ENCODE peak calls at places on chromosomes 5 and 9, in eight cellular contexts. F is A549; X is CD4-positive, alpha-beta T cell; Z is HCT116; G is tibial artery; C is GM13977; Q is progenitor cell of endocrine pancreas; R is brain microvascular endothelial cell. E is an unnamed sample.

GRCh38 chr5:68593211-68593701 is 377.7 kb downstream of the PIK3R1 start:
- DNase-seq in X (no peak), G (no peak), Q (no peak), F (no peak), C (no peak), Z (no peak), R (no peak), E (no peak)

GRCh38 chr5:167899490-167899889 is 392.0 kb upstream of the WWC1 start:
- DNase-seq in X (no peak), C (no peak), R (no peak), F (no peak), G (no peak), Z (no peak), Q (no peak), E (peak; percentile 27)

GRCh38 chr5:33194914-33195313 is 245.9 kb upstream of the TARS1 start:
- DNase-seq in F (no peak), Q (no peak), G (no peak), R (no peak), C (no peak), X (no peak), Z (no peak), E (no peak)

GRCh38 chr9:99749641-99750040 is 72.0 kb upstream of the NR4A3 start:
- DNase-seq in X (no peak), Q (no peak), G (no peak), R (no peak), C (no peak), Z (no peak), F (no peak), E (no peak)

GRCh38 chr9:95048225-95049087 is 269.1 kb downstream of the FANCC start:
- DNase-seq in G (peak; percentile 53), C (peak; percentile 91), Q (peak; percentile 37), F (no peak), X (peak; percentile 31), R (no peak), Z (no peak), E (peak; percentile 85)

GRCh38 chr5:108788142-108788541 is 40.4 kb downstream of the FER start:
- DNase-seq in F (no peak), X (no peak), Z (no peak), G (peak; percentile 53), Q (no peak), R (no peak), C (no peak), E (no peak)

GRCh38 chr9:117672397-117672796 is 31.8 kb upstream of the TLR4 start:
- DNase-seq in G (no peak), X (no peak), R (peak; percentile 56), F (peak; percentile 4), C (no peak), Q (no peak), Z (no peak), E (no peak)

GRCh38 chr5:176776916-176777315 is 33.4 kb upstream of the UNC5A start:
- DNase-seq in Q (no peak), Z (no peak), R (no peak), F (no peak), C (peak; percentile 1), G (no peak), X (no peak), E (peak; percentile 66)

GRCh38 chr5:61333351-61334223 is 1.5 kb downstream of the ZSWIM6 start:
- DNase-seq in G (peak; percentile 42), Z (no peak), C (peak; percentile 57), Q (peak; percentile 44), R (no peak), X (peak; percentile 20), F (no peak), E (peak; percentile 86)

GRCh38 chr9:130029223-130029583 is 13.8 kb downstream of the FNBP1 start:
- DNase-seq in F (no peak), Q (no peak), R (no peak), C (no peak), Z (no peak), G (no peak), X (no peak), E (no peak)

GRCh38 chr5:36689225-36689624 is 82.8 kb downstream of the SLC1A3 start:
- DNase-seq in G (no peak), R (no peak), X (no peak), C (peak; percentile 66), F (no peak), Z (no peak), Q (no peak), E (no peak)

GRCh38 chr9:73118898-73119554 is 32.6 kb upstream of the ANXA1 start:
- DNase-seq in F (peak; percentile 80), X (no peak), Z (peak; percentile 66), Q (no peak), G (no peak), R (peak; percentile 69), C (no peak), E (no peak)

GRCh38 chr5:78269088-78269703 is 25.3 kb downstream of the AP3B1 start:
- DNase-seq in F (peak; percentile 28), Z (no peak), X (no peak), Q (no peak), R (no peak), G (no peak), C (peak; percentile 15), E (no peak)

GRCh38 chr5:66830636-66831035 is 234.4 kb downstream of the MAST4 start:
- DNase-seq in C (no peak), F (no peak), G (no peak), R (no peak), Q (no peak), X (no peak), Z (no peak), E (no peak)

GRCh38 chr9:113669523-113670115 is 206.1 kb downstream of the RGS3 start:
- DNase-seq in R (no peak), Z (no peak), G (no peak), X (no peak), C (no peak), Q (no peak), F (no peak), E (no peak)

GRCh38 chr9:127919253-127919815 is 2.5 kb upstream of the ST6GALNAC4 start:
- DNase-seq in X (no peak), R (peak; percentile 98), Z (peak; percentile 99), C (no peak), G (peak; percentile 97), F (peak; percentile 98), Q (no peak), E (peak; percentile 92)

GRCh38 chr5:57340681-57341080 is 141.9 kb downstream of the ACTBL2 start:
- DNase-seq in Q (no peak), G (no peak), F (no peak), Z (no peak), R (no peak), C (no peak), X (no peak), E (no peak)

GRCh38 chr9:90600029-90600428 is 42.6 kb downstream of the DIRAS2 start:
- DNase-seq in F (no peak), C (no peak), G (no peak), Z (no peak), R (no peak), Q (no peak), X (no peak), E (no peak)

GRCh38 chr5:90802695-90803317 is 244.2 kb downstream of the ADGRV1 start:
- DNase-seq in F (peak; percentile 37), Q (no peak), X (no peak), R (peak; percentile 24), C (peak; percentile 45), Z (peak; percentile 27), G (no peak), E (no peak)
- TF ChIP-seq CTCF in F (peak; percentile 70), Q (peak; percentile 84), X (peak; percentile 55), R (peak; percentile 86), C (peak; percentile 79), Z (peak; percentile 42), G (no peak), E (peak; percentile 68)

DNA sequence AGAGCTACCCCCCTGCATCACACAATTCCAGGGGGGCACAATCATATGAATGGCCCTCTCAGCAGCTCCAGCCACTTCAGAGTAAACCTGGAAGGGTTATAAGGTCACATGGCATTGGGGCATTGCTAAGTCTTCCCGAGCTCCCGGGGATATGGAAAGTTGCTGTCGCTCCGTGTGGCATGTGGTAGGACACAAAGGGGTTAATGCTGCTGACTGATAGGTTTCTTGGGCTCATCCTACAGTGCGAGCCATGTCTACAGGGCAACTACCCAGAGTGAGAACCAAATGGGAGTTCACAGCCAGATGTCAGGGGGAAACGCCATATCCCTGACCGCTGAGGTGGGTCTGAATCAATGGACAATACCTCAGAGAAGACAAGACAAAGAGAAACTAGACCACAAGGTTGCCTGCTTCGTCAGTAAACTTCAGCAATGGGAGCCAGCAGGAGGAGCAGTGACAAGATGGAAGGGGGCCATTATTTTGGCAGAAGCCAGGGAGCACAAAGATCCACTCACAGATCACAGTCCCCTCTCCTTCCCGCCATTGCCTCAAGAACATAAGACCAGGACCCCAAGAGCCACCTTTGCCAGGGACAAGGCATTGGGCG is 52.4 kb upstream of the SHISAL2B start:
- DNase-seq in Q (no peak), C (no peak), G (no peak), X (no peak), F (no peak), R (no peak), Z (no peak), E (no peak)
- TF ChIP-seq CTCF in Q (no peak), C (peak; percentile 31), G (no peak), X (no peak), F (no peak), R (peak; percentile 29), Z (no peak), E (no peak)

DNA sequence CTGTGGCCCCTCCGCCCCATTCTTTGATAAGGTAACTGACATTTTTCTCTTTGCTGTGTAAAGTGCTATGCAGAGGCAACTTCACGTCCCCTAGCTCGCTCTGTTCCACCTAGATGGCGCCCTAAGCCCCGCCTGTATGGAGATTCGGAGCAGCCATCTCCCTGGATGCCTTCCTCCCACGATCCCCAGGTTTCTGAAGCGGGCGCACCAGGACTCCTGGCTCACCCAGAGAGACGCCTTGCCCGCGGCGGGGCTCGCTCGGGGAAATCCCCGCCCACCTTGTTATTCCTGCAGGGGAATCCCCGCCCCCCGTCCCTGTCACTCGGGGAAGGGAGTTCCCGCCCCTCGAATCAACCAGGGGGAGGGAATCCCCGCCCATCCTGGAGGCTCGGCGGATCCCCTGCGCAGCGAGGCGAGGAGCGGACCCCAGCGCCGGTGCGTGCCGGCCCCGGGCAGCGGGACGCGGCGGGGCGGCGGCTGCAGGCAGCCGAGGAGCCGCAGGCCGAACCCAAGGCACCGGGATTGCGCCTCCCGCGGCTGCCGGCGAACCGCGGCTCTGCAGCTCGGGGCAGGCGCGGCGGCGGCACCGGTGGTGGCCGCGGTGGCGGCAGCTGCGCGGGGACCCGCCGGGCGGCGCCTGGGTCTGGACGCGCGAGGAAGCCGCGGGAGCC is at the start of gene PDZD2:
- DNase-seq in Q (peak; percentile 78), X (peak; percentile 41), C (peak; percentile 87), G (peak; percentile 72), F (peak; percentile 76), Z (peak; percentile 48), R (peak; percentile 42), E (peak; percentile 86)
- TF ChIP-seq CTCF in Q (peak; percentile 55), X (peak; percentile 49), C (peak; percentile 51), G (peak; percentile 75), F (peak; percentile 53), Z (no peak), R (peak; percentile 64), E (peak; percentile 45)

DNA sequence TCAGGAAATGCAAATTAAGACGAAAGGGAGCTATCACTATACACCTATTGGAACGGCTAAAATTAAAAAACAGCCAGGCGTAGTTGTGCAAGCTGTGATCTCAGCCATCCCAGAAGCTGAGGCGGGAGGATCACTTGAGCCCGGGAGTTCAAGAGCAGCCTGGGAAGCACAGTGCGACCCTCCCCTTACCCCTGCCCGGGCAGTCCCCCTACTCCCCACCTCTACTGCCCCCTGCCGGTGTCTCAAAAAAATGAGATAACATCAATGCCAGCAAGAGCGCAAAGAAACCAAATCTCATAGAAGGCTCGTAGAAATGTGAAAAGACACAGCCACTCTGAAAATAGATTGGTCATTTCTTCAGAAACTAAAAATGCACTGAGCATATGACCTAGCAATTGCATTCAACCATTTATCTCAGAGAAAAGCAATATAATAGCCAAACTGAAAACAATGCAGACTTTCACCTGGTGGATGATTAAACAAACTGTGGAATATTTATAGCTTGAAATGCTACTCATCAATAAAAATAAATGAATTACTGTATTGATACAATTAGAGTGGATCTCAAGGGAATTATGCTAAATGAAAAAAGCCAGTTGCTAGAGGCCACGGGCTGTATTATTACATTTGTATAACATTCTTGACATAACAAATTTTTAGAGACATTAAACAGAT is 20.6 kb downstream of the OR2V2 start:
- DNase-seq in R (no peak), F (no peak), G (no peak), Z (no peak), X (no peak), Q (peak; percentile 39), C (peak; percentile 48), E (no peak)
- TF ChIP-seq CTCF in R (peak; percentile 70), F (peak; percentile 73), G (no peak), Z (no peak), X (no peak), Q (peak; percentile 61), C (peak; percentile 47), E (peak; percentile 52)